ENCODE peak calls at places on chromosomes 6 and 20, in four cellular contexts. W is SK-N-SH, P is GM23248, U is HCT116. K is an unnamed sample.

GRCh38 chr6:9481292-9482029 is 933.4 kb downstream of the TFAP2A start:
- DNase-seq in W (no peak), P (peak; percentile 32), U (peak; percentile 50), K (peak; percentile 62)

GRCh38 chr6:111087871-111088667 is 766 bp downstream of the SLC16A10 start:
- DNase-seq in W (peak; percentile 53), P (peak; percentile 6), U (peak; percentile 10), K (no peak)

GRCh38 chr6:150687508-150687907 is 87.8 kb downstream of the PLEKHG1 start:
- DNase-seq in W (no peak), P (no peak), U (no peak), K (no peak)

GRCh38 chr6:148407372-148407771 is 64.7 kb downstream of the SASH1 start:
- DNase-seq in W (no peak), P (peak; percentile 93), U (no peak), K (peak; percentile 97)

GRCh38 chr6:33702345-33702977 is 9.0 kb downstream of the UQCC2 start:
- DNase-seq in W (peak; percentile 74), P (peak; percentile 84), U (peak; percentile 37), K (peak; percentile 67)

GRCh38 chr6:169115632-169116031 is 138.0 kb downstream of the THBS2 start:
- DNase-seq in W (no peak), P (no peak), U (no peak), K (no peak)

GRCh38 chr20:56373942-56374341 is 15.2 kb downstream of the FAM210B start:
- DNase-seq in W (no peak), P (peak; percentile 95), U (no peak), K (peak; percentile 99)

GRCh38 chr20:37990571-37991151 is 42.6 kb downstream of the TTI1 start:
- DNase-seq in W (peak; percentile 67), P (peak; percentile 94), U (no peak), K (peak; percentile 91)

GRCh38 chr6:100464910-100465700 is at the start of gene SIM1:
- DNase-seq in W (peak; percentile 92), P (peak; percentile 94), U (no peak), K (peak; percentile 61)

GRCh38 chr6:28139860-28140500 is 1.7 kb upstream of the ZKSCAN8 start:
- DNase-seq in W (no peak), P (no peak), U (no peak), K (no peak)

GRCh38 chr20:41340327-41341055 is at the start of gene LPIN3:
- DNase-seq in W (peak; percentile 84), P (peak; percentile 93), U (peak; percentile 84), K (peak; percentile 58)

GRCh38 chr20:56631990-56632327 is 2.9 kb downstream of the TFAP2C start:
- DNase-seq in W (no peak), P (peak; percentile 39), U (no peak), K (no peak)

GRCh38 chr20:25859649-25860530 is 163.2 kb upstream of the ZNF337 start:
- DNase-seq in W (peak; percentile 77), P (peak; percentile 82), U (no peak), K (peak; percentile 32)

GRCh38 chr20:57990396-57990987 is 238.0 kb downstream of the ANKRD60 start:
- DNase-seq in W (no peak), P (peak; percentile 95), U (no peak), K (no peak)

GRCh38 chr20:12435254-12435653 is 517.6 kb downstream of the BTBD3 start:
- DNase-seq in W (no peak), P (no peak), U (no peak), K (no peak)

GRCh38 chr6:82337688-82338257 is 25.8 kb upstream of the TPBG start:
- DNase-seq in W (no peak), P (no peak), U (peak; percentile 13), K (no peak)

GRCh38 chr6:100257661-100258395 is 206.9 kb downstream of the SIM1 start:
- DNase-seq in W (no peak), P (peak; percentile 59), U (peak; percentile 7), K (peak; percentile 72)

GRCh38 chr6:144712541-144712940 is 427.4 kb downstream of the UTRN start:
- DNase-seq in W (no peak), P (peak; percentile 76), U (no peak), K (peak; percentile 18)

GRCh38 chr6:26205625-26206574 is 118.7 kb downstream of the HFE start:
- DNase-seq in W (peak; percentile 25), P (peak; percentile 78), U (peak; percentile 74), K (peak; percentile 94)

GRCh38 chr6:79138146-79138545 is 60.1 kb upstream of the PHIP start:
- DNase-seq in W (no peak), P (peak; percentile 13), U (no peak), K (no peak)

GRCh38 chr6:22019877-22020276 is 277.0 kb downstream of the PRL start:
- DNase-seq in W (no peak), P (no peak), U (no peak), K (no peak)

GRCh38 chr20:36479938-36480337 is 61.4 kb upstream of the MYL9 start:
- DNase-seq in W (no peak), P (no peak), U (no peak), K (no peak)

GRCh38 chr20:57250607-57251343 is 15.7 kb downstream of the BMP7 start:
- DNase-seq in W (peak; percentile 66), P (no peak), U (no peak), K (no peak)

GRCh38 chr6:38617856-38618255 is 21.9 kb downstream of the BTBD9 start:
- DNase-seq in W (no peak), P (no peak), U (no peak), K (peak; percentile 44)

GRCh38 chr6:25132934-25133333 is 146.2 kb upstream of the CARMIL1 start:
- DNase-seq in W (no peak), P (no peak), U (no peak), K (no peak)

GRCh38 chr6:2632368-2632767 is 118.4 kb downstream of the MYLK4 start:
- DNase-seq in W (no peak), P (peak; percentile 19), U (no peak), K (peak; percentile 80)

GRCh38 chr6:1047926-1048595 is 263.8 kb upstream of the FOXQ1 start:
- DNase-seq in W (no peak), P (no peak), U (no peak), K (no peak)

GRCh38 chr6:1044040-1044836 is 267.7 kb upstream of the FOXQ1 start:
- DNase-seq in W (no peak), P (no peak), U (no peak), K (no peak)

GRCh38 chr6:1043458-1043836 is 268.5 kb upstream of the FOXQ1 start:
- DNase-seq in W (no peak), P (peak; percentile 33), U (no peak), K (no peak)

GRCh38 chr6:1042583-1043457 is 269.1 kb upstream of the FOXQ1 start:
- DNase-seq in W (no peak), P (no peak), U (no peak), K (no peak)

DNA sequence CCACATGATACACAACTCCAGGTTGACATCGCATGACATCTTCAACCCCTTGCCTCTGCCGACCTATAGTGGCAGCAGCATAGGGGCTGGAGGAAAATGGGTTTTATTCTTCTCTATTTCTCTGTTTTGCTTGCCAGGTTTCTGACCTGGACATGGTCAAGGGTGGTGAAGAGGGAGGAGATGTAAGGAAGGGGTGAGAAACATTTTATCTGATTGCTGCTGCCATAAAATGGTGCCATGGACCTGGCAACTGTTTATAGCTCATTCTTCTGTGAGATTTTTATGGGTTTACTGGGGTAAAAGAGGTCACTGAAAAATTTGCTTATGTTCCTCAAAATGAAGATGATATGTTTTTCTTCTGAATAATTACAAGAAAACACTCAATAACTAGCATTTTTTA is 266.7 kb upstream of the FOXQ1 start:
- DNase-seq in W (no peak), P (no peak), U (no peak), K (no peak)
- H3K4me1 ChIP-seq in W (no peaks in the 10 kb centered on the region), P (no peaks in the 10 kb centered on the region), U (no peaks in the 10 kb centered on the region), K (no peaks in the 10 kb centered on the region)

GRCh38 chr20:49766979-49767419 is 45.6 kb upstream of the SLC9A8 start:
- DNase-seq in W (no peak), P (no peak), U (no peak), K (no peak)
- H3K4me1 ChIP-seq in W (no peaks in the 10 kb centered on the region), P (peaks cover 23% of the 10 kb centered on the region), U (peaks cover 12% of the 10 kb centered on the region), K (peaks cover 7% of the 10 kb centered on the region)

GRCh38 chr6:129673758-129674157 is 36.2 kb downstream of the ARHGAP18 start:
- DNase-seq in W (no peak), P (no peak), U (no peak), K (no peak)
- H3K4me1 ChIP-seq in W (peaks cover 50% of the 10 kb centered on the region), P (peaks cover 54% of the 10 kb centered on the region), U (peaks cover 88% of the 10 kb centered on the region), K (peaks cover 18% of the 10 kb centered on the region)

GRCh38 chr20:52003976-52004375 is 187.6 kb downstream of the ZFP64 start:
- DNase-seq in W (no peak), P (no peak), U (no peak), K (no peak)
- H3K4me1 ChIP-seq in W (no peaks in the 10 kb centered on the region), P (peaks cover 13% of the 10 kb centered on the region), U (no peaks in the 10 kb centered on the region), K (no peaks in the 10 kb centered on the region)

DNA sequence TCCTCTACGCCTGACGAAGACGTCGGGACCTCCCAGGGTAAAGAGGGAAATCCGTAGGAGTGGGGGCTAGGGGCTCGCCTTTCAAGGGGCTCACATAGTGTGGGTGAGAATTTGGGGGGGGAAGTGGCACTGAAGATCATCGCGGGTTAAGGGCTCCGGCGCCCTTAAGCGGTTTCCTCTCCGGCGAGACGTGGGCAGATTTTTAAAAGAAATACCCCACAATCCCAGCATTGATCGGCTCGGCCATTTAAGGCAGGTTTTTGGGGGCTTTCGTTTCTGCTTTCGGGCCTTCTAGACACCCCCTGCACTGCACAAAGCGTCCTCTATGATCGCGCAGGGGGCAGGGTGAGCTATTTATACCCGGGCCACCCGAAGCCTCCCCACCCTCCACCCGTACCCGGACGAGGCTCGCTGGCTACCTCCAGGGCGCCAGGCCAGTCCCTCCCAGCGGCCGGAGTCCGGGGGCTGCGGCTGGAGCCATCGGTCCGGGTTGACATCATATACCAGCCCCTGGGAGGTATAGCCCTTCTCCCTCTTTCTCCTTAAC is 1.2 kb downstream of the NKX2-2 start:
- DNase-seq in W (peak; percentile 50), P (no peak), U (no peak), K (no peak)
- H3K4me1 ChIP-seq in W (no peaks in the 10 kb centered on the region), P (peaks cover 3% of the 10 kb centered on the region), U (no peaks in the 10 kb centered on the region), K (no peaks in the 10 kb centered on the region)